ENCODE peak calls at places on chromosomes 12 and 14, in eight cellular contexts. X is IMR-90, U is psoas muscle, R is mammary epithelial cell, H is PC-9, T is pancreas, Y is PC-3, I is cardiac muscle cell. Q is an unnamed sample.

GRCh38 chr12:5260086-5260485 is 171.8 kb upstream of the NTF3 start:
- DNase-seq in R (no peak), Y (no peak), T (no peak), H (no peak), X (no peak), I (no peak), U (no peak), Q (no peak)

GRCh38 chr12:104182144-104182543 is 33.4 kb upstream of the TXNRD1 start:
- DNase-seq in T (peak; percentile 85), H (peak; percentile 65), I (peak; percentile 98), X (peak; percentile 96), R (peak; percentile 71), U (peak; percentile 86), Y (peak; percentile 39), Q (peak; percentile 89)

GRCh38 chr14:65170318-65170717 is 68.0 kb upstream of the MAX start:
- DNase-seq in H (no peak), T (no peak), R (no peak), I (no peak), X (no peak), Y (no peak), U (no peak), Q (no peak)

GRCh38 chr14:20195911-20196310 is 5.2 kb downstream of the OR11G2 start:
- DNase-seq in I (no peak), U (no peak), T (no peak), H (no peak), R (no peak), Y (peak; percentile 17), X (no peak), Q (no peak)

GRCh38 chr12:65188179-65188709 is 18.9 kb downstream of the LEMD3 start:
- DNase-seq in X (peak; percentile 4), I (no peak), Y (no peak), U (no peak), T (no peak), H (no peak), R (no peak), Q (no peak)

GRCh38 chr14:66514206-66514605 is 6.3 kb downstream of the GPHN start:
- DNase-seq in I (peak; percentile 58), R (peak; percentile 38), X (no peak), Y (no peak), T (no peak), H (no peak), U (no peak), Q (no peak)

GRCh38 chr12:80321653-80322052 is 122.4 kb upstream of the PTPRQ start:
- DNase-seq in X (peak; percentile 15), U (no peak), Y (peak; percentile 80), R (peak; percentile 68), I (peak; percentile 2), H (peak; percentile 79), T (no peak), Q (no peak)

GRCh38 chr12:56143870-56144269 is 8.5 kb upstream of the MYL6B start:
- DNase-seq in X (no peak), R (no peak), T (no peak), Y (no peak), I (no peak), H (no peak), U (no peak), Q (no peak)

GRCh38 chr12:4856556-4856955 is 53.1 kb upstream of the KCNA1 start:
- DNase-seq in H (no peak), U (no peak), T (no peak), X (no peak), I (no peak), Y (no peak), R (no peak), Q (no peak)

GRCh38 chr14:101372894-101373640 is 188.2 kb upstream of the DIO3 start:
- DNase-seq in H (no peak), Y (no peak), R (no peak), X (no peak), T (no peak), U (no peak), I (no peak), Q (peak; percentile 62)

GRCh38 chr14:98171654-98172053 is 1100.3 kb downstream of the BCL11B start:
- DNase-seq in H (no peak), R (no peak), X (no peak), Y (no peak), T (no peak), U (no peak), I (no peak), Q (no peak)

GRCh38 chr12:120980800-120981368 is 2.5 kb downstream of the HNF1A start:
- DNase-seq in X (no peak), U (no peak), T (no peak), H (no peak), I (no peak), Y (no peak), R (no peak), Q (no peak)

GRCh38 chr12:27343255-27344000 is 10.8 kb downstream of the BMAL2 start:
- DNase-seq in R (peak; percentile 96), Y (peak; percentile 99), X (peak; percentile 97), U (no peak), I (peak; percentile 83), T (no peak), H (peak; percentile 96), Q (no peak)

GRCh38 chr12:57751432-57751787 is 700 bp downstream of the CDK4 start:
- DNase-seq in R (no peak), X (no peak), Y (no peak), H (no peak), I (no peak), T (peak; percentile 36), U (no peak), Q (no peak)

GRCh38 chr12:69633061-69633460 is 22.4 kb upstream of the LRRC10 start:
- DNase-seq in R (no peak), H (no peak), X (no peak), U (no peak), T (no peak), I (no peak), Y (peak; percentile 9), Q (no peak)

GRCh38 chr12:51008329-51008728 is 17.9 kb downstream of the SLC11A2 start:
- DNase-seq in Y (no peak), U (no peak), T (no peak), I (no peak), R (no peak), X (no peak), H (no peak), Q (no peak)

GRCh38 chr12:38469689-38470088 is 153.1 kb downstream of the ALG10B start:
- DNase-seq in I (no peak), H (no peak), X (no peak), T (no peak), R (no peak), Y (no peak), U (no peak), Q (no peak)

GRCh38 chr12:2654741-2655140 is 140.0 kb upstream of the FKBP4 start:
- DNase-seq in R (no peak), T (no peak), H (no peak), U (no peak), Y (no peak), I (no peak), X (no peak), Q (peak; percentile 61)

GRCh38 chr14:58752782-58753181 is 115.0 kb downstream of the DACT1 start:
- DNase-seq in U (peak; percentile 86), I (peak; percentile 52), H (no peak), R (peak; percentile 53), Y (no peak), X (no peak), T (peak; percentile 81), Q (peak; percentile 80)
- H3K27ac ChIP-seq in U (no peak overlapping the region), I (no peak overlapping the region), H (no peak overlapping the region), R (no peak overlapping the region), Y (no peak overlapping the region), X (no peak overlapping the region), T (peak overlapping the region; percentile 35), Q (peak overlapping the region; percentile 69)

GRCh38 chr12:114041590-114041989 is 75.5 kb upstream of the RBM19 start:
- DNase-seq in H (no peak), I (no peak), Y (no peak), R (no peak), T (no peak), X (no peak), U (no peak), Q (no peak)

GRCh38 chr12:114041136-114041535 is 75.0 kb upstream of the RBM19 start:
- DNase-seq in Y (no peak), I (no peak), T (no peak), X (no peak), R (no peak), U (no peak), H (no peak), Q (no peak)

GRCh38 chr12:114046236-114046998 is 80.3 kb upstream of the RBM19 start:
- DNase-seq in H (no peak), T (no peak), Y (no peak), X (no peak), R (no peak), U (no peak), I (no peak), Q (no peak)

GRCh38 chr12:114045333-114045732 is 79.2 kb upstream of the RBM19 start:
- DNase-seq in U (no peak), R (no peak), H (no peak), X (no peak), Y (no peak), T (no peak), I (no peak), Q (no peak)
- H3K27ac ChIP-seq in U (no peak overlapping the region), R (no peak overlapping the region), H (no peak overlapping the region), X (no peak overlapping the region), Y (no peak overlapping the region), T (no peak overlapping the region), I (no peak overlapping the region), Q (no peak overlapping the region)

DNA sequence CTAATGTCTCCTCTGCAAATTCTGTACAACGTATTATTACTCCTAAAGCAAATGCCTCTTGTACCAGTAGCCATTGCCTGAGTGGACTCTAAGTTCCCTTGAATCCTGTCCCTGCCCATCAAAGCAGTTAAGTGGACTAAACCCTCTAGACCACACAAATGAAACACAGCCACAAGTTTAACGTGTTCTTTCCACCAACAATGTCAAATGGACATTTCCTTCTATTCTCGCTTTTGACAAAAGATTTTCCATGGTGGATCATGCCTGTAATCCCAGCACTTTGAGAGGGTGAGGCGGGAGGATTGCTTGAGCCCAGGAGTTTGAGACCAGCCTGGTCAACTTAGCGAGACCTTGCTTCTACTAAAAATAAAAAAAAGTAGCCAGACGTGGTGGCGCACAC is 15.9 kb downstream of the CCDC88C start:
- DNase-seq in X (no peak), H (no peak), R (no peak), U (no peak), Y (no peak), I (no peak), T (no peak), Q (no peak)
- H3K27ac ChIP-seq in X (no peak overlapping the region), H (no peak overlapping the region), R (no peak overlapping the region), U (no peak overlapping the region), Y (no peak overlapping the region), I (no peak overlapping the region), T (no peak overlapping the region), Q (no peak overlapping the region)

DNA sequence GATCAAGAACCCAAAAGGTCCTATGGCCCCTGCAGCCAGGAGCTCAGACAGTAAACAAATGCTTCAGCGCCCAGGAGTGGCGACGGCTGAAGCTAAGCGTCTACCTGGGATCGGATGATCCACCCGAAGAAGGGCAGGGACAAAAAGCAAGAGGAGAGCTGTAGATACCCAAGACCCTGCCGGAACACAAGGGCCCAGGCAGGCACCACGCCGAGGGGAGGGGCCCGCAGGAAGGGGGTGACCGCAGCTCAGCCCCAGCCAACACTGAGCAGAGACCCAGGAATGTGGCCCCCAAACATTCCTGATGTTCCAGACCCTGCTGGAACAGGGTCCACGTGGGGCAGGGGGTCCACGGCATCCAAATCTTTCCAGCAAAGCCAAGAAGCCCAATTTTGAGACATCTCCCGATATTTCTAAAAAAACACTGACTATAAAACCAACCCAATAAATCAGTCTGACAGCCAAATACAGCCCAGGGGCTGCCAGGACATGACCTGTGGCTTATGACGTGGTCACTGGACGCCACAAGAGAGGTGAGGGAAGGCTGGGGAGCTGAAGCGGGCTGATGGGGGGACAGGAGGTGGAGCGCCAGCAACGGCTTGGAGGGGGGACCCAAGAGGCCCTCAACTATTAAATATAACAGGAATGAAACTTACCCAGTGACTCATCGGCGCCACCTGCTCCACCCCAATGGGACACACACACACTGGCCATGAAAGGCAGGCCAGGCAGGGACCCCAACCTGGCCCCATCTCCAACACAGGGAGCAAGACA is 58.9 kb downstream of the NCOR2 start:
- DNase-seq in T (no peak), X (peak; percentile 27), U (peak; percentile 71), H (no peak), R (no peak), Y (no peak), I (no peak), Q (no peak)
- H3K27ac ChIP-seq in T (peak overlapping the region; percentile 74), X (no peak overlapping the region), U (peak overlapping the region; percentile 84), H (peak overlapping the region; percentile 66), R (peak overlapping the region; percentile 39), Y (no peak overlapping the region), I (peak overlapping the region; percentile 90), Q (peak overlapping the region; percentile 81)

Q was measured in coronary artery.